ENCODE peak calls at places on chromosomes 7 and 10, in six cellular contexts. M, D, G, Z, F and S are unnamed samples.

GRCh38 chr10:132462463-132463332 is 65.7 kb downstream of the PWWP2B start:
- DNase-seq in M (no peak), D (no peak), G (no peak), Z (no peak), F (no peak), S (no peak)

GRCh38 chr10:97532935-97533671 is 34.4 kb downstream of the UBTD1 start:
- DNase-seq in M (no peak), D (peak), G (peak), Z (no peak), F (no peak), S (peak)

GRCh38 chr7:29883462-29884398 is 77.4 kb downstream of the WIPF3 start:
- DNase-seq in M (no peak), D (peak), G (peak), Z (no peak), F (no peak), S (peak)

GRCh38 chr7:106348231-106348630 is 63.4 kb upstream of the NAMPT start:
- DNase-seq in M (no peak), D (no peak), G (no peak), Z (no peak), F (no peak), S (no peak)

GRCh38 chr7:101990811-101991418 is 173.5 kb downstream of the CUX1 start:
- DNase-seq in M (no peak), D (no peak), G (no peak), Z (peak), F (no peak), S (no peak)

GRCh38 chr10:60414877-60415585 is 25.4 kb upstream of the ANK3 start:
- DNase-seq in M (no peak), D (peak), G (no peak), Z (no peak), F (no peak), S (no peak)

GRCh38 chr7:158816995-158817394 is 12.3 kb downstream of the ESYT2 start:
- DNase-seq in M (peak), D (no peak), G (no peak), Z (no peak), F (no peak), S (peak)

GRCh38 chr10:118047363-118047719 is 600 bp upstream of the RAB11FIP2 start:
- DNase-seq in M (peak), D (no peak), G (no peak), Z (no peak), F (no peak), S (no peak)

GRCh38 chr10:76082956-76083355 is 651.5 kb downstream of the LRMDA start:
- DNase-seq in M (no peak), D (peak), G (peak), Z (no peak), F (no peak), S (peak)

GRCh38 chr10:62087341-62087740 is 181.3 kb downstream of the RTKN2 start:
- DNase-seq in M (no peak), D (no peak), G (no peak), Z (no peak), F (no peak), S (no peak)

GRCh38 chr7:158943713-158944112 is 87.4 kb downstream of the DYNC2I1 start:
- DNase-seq in M (no peak), D (no peak), G (no peak), Z (no peak), F (no peak), S (no peak)

GRCh38 chr10:2890093-2890492 is 177.3 kb upstream of the PFKP start:
- DNase-seq in M (no peak), D (no peak), G (no peak), Z (no peak), F (no peak), S (no peak)

GRCh38 chr10:84626688-84627087 is 298.3 kb downstream of the CCSER2 start:
- DNase-seq in M (no peak), D (no peak), G (no peak), Z (no peak), F (no peak), S (no peak)

GRCh38 chr7:26397786-26398435 is 106.2 kb downstream of the SNX10 start:
- DNase-seq in M (peak), D (peak), G (peak), Z (no peak), F (no peak), S (peak)

GRCh38 chr7:747186-747585 is 20.1 kb upstream of the PRKAR1B start:
- DNase-seq in M (no peak), D (no peak), G (no peak), Z (no peak), F (no peak), S (no peak)

GRCh38 chr7:750111-750905 is 23.2 kb upstream of the PRKAR1B start:
- DNase-seq in M (no peak), D (no peak), G (no peak), Z (no peak), F (no peak), S (no peak)

GRCh38 chr7:751826-752225 is 24.7 kb upstream of the PRKAR1B start:
- DNase-seq in M (no peak), D (no peak), G (no peak), Z (no peak), F (no peak), S (no peak)

GRCh38 chr7:748446-748845 is 21.4 kb upstream of the PRKAR1B start:
- DNase-seq in M (no peak), D (no peak), G (no peak), Z (no peak), F (no peak), S (no peak)

GRCh38 chr7:749121-749520 is 22.0 kb upstream of the PRKAR1B start:
- DNase-seq in M (no peak), D (no peak), G (no peak), Z (no peak), F (no peak), S (no peak)
- TF ChIP-seq CREB1 in M (no peak), D (no peak), G (no peak), Z (no peak), F (no peak), S (no peak)

GRCh38 chr10:124701881-124702656 is 42.1 kb downstream of the FAM53B start:
- DNase-seq in M (peak), D (no peak), G (no peak), Z (no peak), F (no peak), S (no peak)
- TF ChIP-seq CREB1 in M (no peak), D (no peak), G (no peak), Z (no peak), F (no peak), S (no peak)

GRCh38 chr7:155585956-155586355 is 39.6 kb upstream of the CNPY1 start:
- DNase-seq in M (no peak), D (no peak), G (no peak), Z (no peak), F (no peak), S (no peak)
- TF ChIP-seq CREB1 in M (no peak), D (no peak), G (no peak), Z (no peak), F (no peak), S (no peak)

GRCh38 chr10:122553341-122553740 is 7.2 kb upstream of the DMBT1 start:
- DNase-seq in M (no peak), D (no peak), G (no peak), Z (no peak), F (no peak), S (no peak)

GRCh38 chr10:122551450-122551849 is 9.1 kb upstream of the DMBT1 start:
- DNase-seq in M (no peak), D (peak), G (no peak), Z (no peak), F (peak), S (no peak)

GRCh38 chr10:122557516-122557915 is 3.0 kb upstream of the DMBT1 start:
- DNase-seq in M (peak), D (peak), G (peak), Z (no peak), F (no peak), S (peak)

GRCh38 chr10:122555431-122555830 is 5.1 kb upstream of the DMBT1 start:
- DNase-seq in M (no peak), D (no peak), G (no peak), Z (no peak), F (no peak), S (no peak)

GRCh38 chr10:122554576-122554975 is 6.0 kb upstream of the DMBT1 start:
- DNase-seq in M (no peak), D (no peak), G (no peak), Z (no peak), F (no peak), S (no peak)
- TF ChIP-seq CREB1 in M (no peak), D (no peak), G (no peak), Z (no peak), F (no peak), S (no peak)

GRCh38 chr10:103502849-103503660 is 9.6 kb downstream of the NEURL1 start:
- DNase-seq in M (no peak), D (no peak), G (no peak), Z (no peak), F (no peak), S (no peak)

GRCh38 chr10:103506061-103506460 is 12.6 kb downstream of the NEURL1 start:
- DNase-seq in M (no peak), D (no peak), G (no peak), Z (no peak), F (no peak), S (no peak)

GRCh38 chr10:103501186-103501585 is 7.7 kb downstream of the NEURL1 start:
- DNase-seq in M (no peak), D (no peak), G (no peak), Z (no peak), F (no peak), S (no peak)

GRCh38 chr10:103507235-103508191 is 14.0 kb downstream of the NEURL1 start:
- DNase-seq in M (no peak), D (no peak), G (no peak), Z (no peak), F (no peak), S (no peak)

DNA sequence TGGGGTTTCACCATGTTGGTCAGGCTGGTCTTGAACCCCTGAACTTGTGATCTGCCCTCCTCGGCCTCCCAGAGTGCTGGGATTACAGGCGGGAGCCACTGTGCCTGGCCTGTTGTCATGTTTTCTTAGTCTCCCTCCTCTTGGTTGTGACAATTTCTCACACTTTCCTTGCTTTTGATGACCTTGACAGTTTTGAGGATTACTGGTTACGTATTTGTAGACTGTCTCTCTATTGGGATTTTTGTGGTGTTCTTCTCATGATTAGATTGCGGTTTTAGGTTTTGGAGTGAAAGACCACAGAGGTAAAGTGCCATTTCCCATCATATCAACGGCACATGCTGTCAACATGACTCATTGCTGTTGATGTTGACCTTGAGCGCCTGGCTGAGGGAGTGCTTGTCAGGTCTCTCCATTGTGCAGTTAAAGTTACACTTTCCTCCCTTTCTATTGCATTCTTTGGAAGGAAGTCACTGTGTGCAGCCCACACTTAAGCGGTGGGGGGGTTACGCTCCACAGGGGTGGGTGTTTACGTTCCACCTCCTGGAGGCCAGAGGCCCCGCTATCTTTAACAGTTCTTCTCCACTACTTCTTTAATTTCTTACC is 10.8 kb downstream of the NEURL1 start:
- DNase-seq in M (peak), D (no peak), G (no peak), Z (peak), F (peak), S (no peak)
- TF ChIP-seq CREB1 in M (peak), D (no peak), G (no peak), Z (no peak), F (peak), S (no peak)

GRCh38 chr7:108417144-108417543 is 39.1 kb downstream of the NRCAM start:
- DNase-seq in M (no peak), D (no peak), G (no peak), Z (no peak), F (no peak), S (no peak)

GRCh38 chr7:108413337-108413736 is 42.9 kb downstream of the NRCAM start:
- DNase-seq in M (no peak), D (no peak), G (no peak), Z (no peak), F (no peak), S (no peak)

GRCh38 chr7:108417926-108418325 is 38.3 kb downstream of the NRCAM start:
- DNase-seq in M (no peak), D (no peak), G (no peak), Z (no peak), F (no peak), S (no peak)

GRCh38 chr7:108413782-108414492 is 42.3 kb downstream of the NRCAM start:
- DNase-seq in M (no peak), D (peak), G (no peak), Z (no peak), F (no peak), S (peak)

GRCh38 chr7:108415821-108416536 is 40.3 kb downstream of the NRCAM start:
- DNase-seq in M (no peak), D (no peak), G (no peak), Z (peak), F (no peak), S (no peak)
- TF ChIP-seq CREB1 in M (no peak), D (no peak), G (no peak), Z (peak), F (no peak), S (no peak)

GRCh38 chr10:37289833-37290464 is 164.6 kb downstream of the ANKRD30A start:
- DNase-seq in M (no peak), D (no peak), G (no peak), Z (no peak), F (no peak), S (no peak)
- TF ChIP-seq CREB1 in M (no peak), D (no peak), G (no peak), Z (no peak), F (no peak), S (no peak)

DNA sequence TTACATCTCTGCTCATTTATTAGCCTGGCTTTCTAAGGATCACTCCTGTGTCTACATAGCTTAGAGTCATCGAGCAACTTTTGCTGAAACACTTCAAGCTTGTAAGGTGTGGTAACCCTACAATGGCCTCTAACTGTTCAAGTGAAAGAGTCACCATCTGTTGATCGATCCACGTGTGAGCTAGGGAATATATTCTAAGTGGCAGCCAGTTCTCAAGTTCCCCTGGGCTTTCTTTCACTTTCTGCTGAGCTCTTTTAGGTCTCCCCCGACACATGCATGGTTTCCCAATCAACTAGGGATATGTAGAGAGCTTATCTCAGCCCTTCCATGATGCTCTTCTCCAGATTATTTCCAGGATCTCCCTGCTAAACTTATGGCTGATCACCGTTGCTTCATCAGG is 15.5 kb downstream of the AOAH start:
- DNase-seq in M (no peak), D (no peak), G (no peak), Z (no peak), F (no peak), S (no peak)
- TF ChIP-seq CREB1 in M (no peak), D (no peak), G (no peak), Z (no peak), F (no peak), S (no peak)

GRCh38 chr7:136267822-136268221 is 290.7 kb upstream of the MTPN start:
- DNase-seq in M (no peak), D (no peak), G (no peak), Z (no peak), F (no peak), S (no peak)
- TF ChIP-seq CREB1 in M (no peak), D (no peak), G (no peak), Z (no peak), F (no peak), S (no peak)

GRCh38 chr7:35261041-35261440 is 7.1 kb upstream of the TBX20 start:
- DNase-seq in M (no peak), D (peak), G (no peak), Z (no peak), F (no peak), S (peak)
- TF ChIP-seq CREB1 in M (no peak), D (no peak), G (no peak), Z (no peak), F (no peak), S (no peak)